ENCODE peak calls at places on chromosomes 3 and 15, in four cellular contexts. One of them, this sample, is unnamed.

GRCh38 chr3:49656541-49657112 is 17.5 kb upstream of the APEH start:
- DNase-seq in caudate nucleus: no peak
- DNase-seq in GM10248: no peak
- DNase-seq in fibroblast of mammary gland: no peak
- DNase-seq in this sample: no peak

GRCh38 chr15:75200765-75201608 is 695 bp upstream of the C15orf39 start:
- DNase-seq in GM10248: peak
- DNase-seq in fibroblast of mammary gland: no peak
- DNase-seq in caudate nucleus: no peak
- DNase-seq in this sample: peak

GRCh38 chr3:140246578-140246977 is 311.6 kb downstream of the CLSTN2 start:
- DNase-seq in GM10248: no peak
- DNase-seq in caudate nucleus: no peak
- DNase-seq in fibroblast of mammary gland: no peak
- DNase-seq in this sample: no peak

GRCh38 chr3:195086885-195087284 is 184.1 kb downstream of the XXYLT1 start:
- DNase-seq in fibroblast of mammary gland: no peak
- DNase-seq in GM10248: no peak
- DNase-seq in caudate nucleus: no peak
- DNase-seq in this sample: no peak

GRCh38 chr15:59222106-59222505 is 15.5 kb downstream of the LDHAL6B start:
- DNase-seq in fibroblast of mammary gland: peak
- DNase-seq in caudate nucleus: no peak
- DNase-seq in GM10248: no peak
- DNase-seq in this sample: no peak

GRCh38 chr15:27410986-27411385 is 440.0 kb downstream of the GABRG3 start:
- DNase-seq in caudate nucleus: no peak
- DNase-seq in GM10248: no peak
- DNase-seq in fibroblast of mammary gland: no peak
- DNase-seq in this sample: no peak

GRCh38 chr3:175433026-175433668 is 574.0 kb downstream of the NAALADL2 start:
- DNase-seq in GM10248: no peak
- DNase-seq in caudate nucleus: no peak
- DNase-seq in fibroblast of mammary gland: peak
- DNase-seq in this sample: no peak

GRCh38 chr3:101195951-101196713 is 124.2 kb downstream of the IMPG2 start:
- DNase-seq in fibroblast of mammary gland: peak
- DNase-seq in caudate nucleus: no peak
- DNase-seq in GM10248: no peak
- DNase-seq in this sample: peak

GRCh38 chr3:66836363-66837152 is 161.5 kb upstream of the KBTBD8 start:
- DNase-seq in fibroblast of mammary gland: peak
- DNase-seq in GM10248: no peak
- DNase-seq in caudate nucleus: no peak
- DNase-seq in this sample: no peak

GRCh38 chr3:51671090-51672082 is at the start of gene TEX264:
- DNase-seq in GM10248: peak
- DNase-seq in caudate nucleus: peak
- DNase-seq in fibroblast of mammary gland: peak
- DNase-seq in this sample: peak

GRCh38 chr3:138686771-138687221 is 78.2 kb downstream of the FAIM start:
- DNase-seq in fibroblast of mammary gland: peak
- DNase-seq in GM10248: peak
- DNase-seq in caudate nucleus: no peak
- DNase-seq in this sample: peak

GRCh38 chr3:95588473-95588872 is 1225.9 kb upstream of the EPHA6 start:
- DNase-seq in fibroblast of mammary gland: no peak
- DNase-seq in GM10248: no peak
- DNase-seq in caudate nucleus: no peak
- DNase-seq in this sample: no peak

GRCh38 chr3:12885585-12885934 is 44.2 kb upstream of the RPL32 start:
- DNase-seq in fibroblast of mammary gland: no peak
- DNase-seq in caudate nucleus: no peak
- DNase-seq in GM10248: no peak
- DNase-seq in this sample: no peak

GRCh38 chr3:63724987-63725386 is 72.5 kb downstream of the SNTN start:
- DNase-seq in fibroblast of mammary gland: peak
- DNase-seq in GM10248: no peak
- DNase-seq in caudate nucleus: no peak
- DNase-seq in this sample: no peak

GRCh38 chr3:188439080-188439479 is 285.1 kb downstream of the LPP start:
- DNase-seq in fibroblast of mammary gland: no peak
- DNase-seq in caudate nucleus: no peak
- DNase-seq in GM10248: peak
- DNase-seq in this sample: no peak

GRCh38 chr15:66293085-66293418 is 316 bp upstream of the DIS3L start:
- DNase-seq in caudate nucleus: no peak
- DNase-seq in GM10248: no peak
- DNase-seq in fibroblast of mammary gland: no peak
- DNase-seq in this sample: no peak

GRCh38 chr15:41940441-41940857 is 31.9 kb downstream of the EHD4 start:
- DNase-seq in caudate nucleus: no peak
- DNase-seq in fibroblast of mammary gland: peak
- DNase-seq in GM10248: no peak
- DNase-seq in this sample: no peak